ENCODE peak calls at places on chromosomes 13 and 19, in four cellular contexts. N, B, M and S are unnamed samples.

GRCh38 chr19:47274071-47274890 is at the start of gene INAFM1:
- DNase-seq in B (peak), N (peak), M (peak), S (peak)

GRCh38 chr13:111908391-111908790 is 158.6 kb upstream of the SOX1 start:
- DNase-seq in N (peak), M (no peak), B (no peak), S (no peak)

GRCh38 chr13:27797228-27797624 is 4.9 kb downstream of the GSX1 start:
- DNase-seq in M (peak), B (peak), N (peak), S (peak)

GRCh38 chr13:44790289-44790688 is 199.0 kb downstream of the NUFIP1 start:
- DNase-seq in N (peak), M (no peak), B (peak), S (no peak)

GRCh38 chr19:18421371-18421959 is 2.3 kb downstream of the SSBP4 start:
- DNase-seq in B (no peak), M (no peak), N (no peak), S (no peak)

GRCh38 chr13:113728571-113729054 is 30.4 kb upstream of the TMEM255B start:
- DNase-seq in M (no peak), B (no peak), N (no peak), S (no peak)

GRCh38 chr19:43518051-43518450 is 8.9 kb downstream of the ETHE1 start:
- DNase-seq in M (no peak), B (no peak), N (no peak), S (no peak)

GRCh38 chr13:37701972-37702371 is 103.4 kb upstream of the POSTN start:
- DNase-seq in B (no peak), N (no peak), M (peak), S (peak)

GRCh38 chr13:48782429-48782840 is 128.7 kb downstream of the CYSLTR2 start:
- DNase-seq in N (no peak), B (no peak), M (peak), S (no peak)

GRCh38 chr13:112776354-112776753 is 86.5 kb downstream of the ATP11A start:
- DNase-seq in N (no peak), M (no peak), B (no peak), S (no peak)

GRCh38 chr19:418761-419632 is 10.1 kb upstream of the C2CD4C start:
- DNase-seq in N (no peak), M (no peak), B (no peak), S (no peak)

GRCh38 chr13:53206455-53206854 is 177.8 kb downstream of the OLFM4 start:
- DNase-seq in B (peak), N (no peak), M (peak), S (no peak)

GRCh38 chr13:90867336-90867683 is 480.2 kb upstream of the MIR17HG start:
- DNase-seq in B (peak), N (peak), M (peak), S (peak)

GRCh38 chr19:16886305-16886880 is 2.4 kb upstream of the F2RL3 start:
- DNase-seq in M (peak), N (no peak), B (no peak), S (peak)

GRCh38 chr13:38686635-38687245 is at the start of gene FREM2:
- DNase-seq in M (peak), N (peak), B (peak), S (peak)

GRCh38 chr13:29509999-29510586 is 85.4 kb downstream of the SLC7A1 start:
- DNase-seq in N (no peak), B (no peak), M (no peak), S (no peak)

GRCh38 chr19:11227201-11227886 is 12.1 kb upstream of the ANGPTL8 start:
- DNase-seq in M (peak), N (peak), B (peak), S (no peak)
- TF ChIP-seq CTCF in M (peak), N (peak), B (peak), S (no peak)

DNA sequence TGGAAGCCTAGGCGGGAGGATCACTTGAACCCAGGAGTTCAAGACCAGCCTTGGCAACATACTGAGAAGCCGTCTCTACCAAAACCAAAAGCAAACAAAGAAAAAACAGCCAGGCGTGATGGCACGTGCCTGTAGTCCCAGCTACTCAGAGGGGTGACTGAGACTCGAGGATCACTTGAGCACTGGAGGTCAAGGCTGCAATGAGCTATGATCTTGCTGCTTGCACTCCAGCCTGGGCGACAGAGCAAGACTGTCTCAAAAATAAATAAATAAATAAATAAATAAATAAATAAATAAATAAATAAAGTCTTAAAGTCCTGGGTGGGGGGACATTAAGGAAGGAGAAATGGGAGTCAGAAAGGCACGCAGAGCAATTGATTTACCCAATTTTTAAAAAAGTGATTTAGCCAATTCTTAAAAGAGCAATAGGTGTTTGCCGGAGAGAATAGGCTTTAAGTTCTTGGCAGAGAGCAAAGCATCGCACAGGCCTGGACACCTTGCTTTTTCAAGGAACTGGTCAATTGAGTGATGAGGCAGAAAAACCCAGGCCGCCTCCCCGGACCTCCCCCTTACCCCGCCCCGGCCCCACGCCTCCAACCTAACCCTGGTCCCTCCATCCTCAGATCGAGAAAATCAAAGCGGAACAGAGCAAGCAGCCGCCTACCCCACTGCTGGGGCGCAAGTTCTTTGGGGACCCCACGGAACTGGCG is 9.5 kb upstream of the SHKBP1 start:
- DNase-seq in N (no peak), M (no peak), B (peak), S (no peak)
- H2AFZ ChIP-seq in N (no peak), M (no peak), B (peak), S (peak)

DNA sequence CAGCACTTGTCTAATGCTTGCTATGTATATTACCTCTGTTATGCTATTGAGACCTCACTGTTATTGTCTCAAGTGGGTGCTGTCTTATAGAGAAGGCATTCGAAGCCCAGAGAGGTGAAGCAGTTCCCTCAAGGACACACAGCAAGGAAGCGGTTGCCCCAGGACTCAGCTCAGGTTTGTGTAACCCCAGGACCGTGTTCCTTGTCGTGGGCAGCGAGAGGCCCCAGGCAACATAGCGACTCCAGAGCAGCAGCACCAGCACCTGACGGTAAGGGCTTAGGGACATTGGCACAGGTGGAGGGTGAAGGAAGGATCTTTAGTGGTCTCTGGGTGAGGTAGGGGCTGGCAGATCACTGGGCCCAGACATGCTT is 2.4 kb downstream of the KLK15 start:
- DNase-seq in B (no peak), M (no peak), N (no peak), S (no peak)
- H3K4me2 ChIP-seq in B (no peak), M (no peak), N (no peak), S (no peak)

GRCh38 chr13:67023088-67023893 is 206.8 kb downstream of the PCDH9 start:
- DNase-seq in M (peak), B (peak), N (peak), S (peak)
- TF ChIP-seq CTCF in M (no peak), B (no peak), N (no peak), S (no peak)

DNA sequence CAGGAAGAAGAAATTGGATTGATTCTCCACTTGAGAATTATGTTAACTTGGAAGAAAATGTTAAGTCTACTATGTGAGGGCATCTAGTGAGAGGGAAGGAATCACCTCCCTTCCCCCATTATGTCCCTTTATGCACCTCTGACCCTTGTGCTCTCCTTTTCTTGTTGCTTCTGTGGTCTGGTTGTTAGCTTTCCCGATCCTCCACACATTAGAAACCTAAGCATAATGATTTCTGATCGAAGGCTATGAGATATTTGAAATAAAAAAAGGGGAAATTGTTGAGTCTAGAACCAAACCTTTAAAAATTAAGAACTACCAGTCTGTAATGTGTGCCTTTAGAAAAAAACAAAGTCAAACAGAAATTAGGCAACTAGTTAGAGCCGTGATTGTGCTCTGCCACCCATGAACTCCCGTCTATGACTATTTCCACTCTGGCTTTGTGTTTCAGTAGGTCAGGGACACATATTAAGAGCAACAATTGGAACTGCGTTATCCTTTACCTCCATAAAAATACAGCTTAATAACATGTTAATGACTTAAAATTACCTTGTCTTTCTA is 463 bp upstream of the GPC6 start:
- DNase-seq in N (no peak), M (no peak), B (no peak), S (no peak)
- H2AFZ ChIP-seq in N (no peak), M (peak), B (no peak), S (no peak)

GRCh38 chr13:51976890-51977289 is 34.4 kb downstream of the ATP7B start:
- DNase-seq in N (no peak), B (no peak), M (no peak), S (no peak)

GRCh38 chr13:51980918-51981317 is 30.3 kb downstream of the ATP7B start:
- DNase-seq in N (no peak), B (no peak), M (no peak), S (no peak)

GRCh38 chr13:51978836-51979556 is 32.3 kb downstream of the ATP7B start:
- DNase-seq in M (no peak), N (no peak), B (no peak), S (no peak)

GRCh38 chr13:51977606-51978005 is 33.6 kb downstream of the ATP7B start:
- DNase-seq in B (no peak), M (no peak), N (no peak), S (no peak)

GRCh38 chr13:51981355-51981754 is 29.9 kb downstream of the ATP7B start:
- DNase-seq in B (peak), N (no peak), M (no peak), S (no peak)
- H3K4me2 ChIP-seq in B (peak), N (no peak), M (no peak), S (no peak)

DNA sequence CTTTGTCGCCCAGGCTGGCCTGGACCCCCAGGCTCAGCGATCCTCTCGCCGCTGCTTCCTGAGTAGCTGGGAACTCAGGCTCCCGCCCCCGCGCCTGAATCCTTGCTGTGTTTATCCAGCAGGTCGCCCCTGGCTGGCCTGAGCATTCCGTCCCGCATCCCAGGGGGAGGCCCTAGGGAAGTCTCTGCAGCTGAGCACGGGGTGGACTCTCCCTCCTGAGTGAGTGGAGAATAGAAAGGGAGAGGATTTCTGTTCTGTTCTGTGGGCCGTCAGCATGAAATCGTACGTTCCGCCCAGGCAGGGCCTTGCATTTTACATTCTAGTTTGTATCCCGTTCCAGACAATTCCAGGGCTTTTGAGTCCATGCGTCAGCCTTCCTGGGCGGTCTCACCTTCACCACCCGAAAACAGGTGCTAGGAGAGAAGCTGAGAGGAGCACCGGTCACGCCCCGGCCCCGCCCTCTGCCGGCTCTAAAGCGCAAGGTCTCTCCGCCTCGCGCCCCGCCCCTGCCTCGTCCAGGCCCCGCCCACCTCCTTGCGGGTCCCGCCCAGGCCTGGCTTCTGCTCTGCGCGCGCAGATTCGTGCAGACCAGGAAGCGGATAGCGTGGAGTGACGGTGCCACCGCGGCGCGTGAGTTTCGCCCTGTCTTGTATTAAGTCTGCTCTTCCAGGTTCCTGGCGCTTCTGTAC is at the start of gene ZNF761:
- DNase-seq in B (peak), M (peak), N (peak), S (peak)
- TF ChIP-seq CTCF in B (no peak), M (no peak), N (peak), S (peak)

DNA sequence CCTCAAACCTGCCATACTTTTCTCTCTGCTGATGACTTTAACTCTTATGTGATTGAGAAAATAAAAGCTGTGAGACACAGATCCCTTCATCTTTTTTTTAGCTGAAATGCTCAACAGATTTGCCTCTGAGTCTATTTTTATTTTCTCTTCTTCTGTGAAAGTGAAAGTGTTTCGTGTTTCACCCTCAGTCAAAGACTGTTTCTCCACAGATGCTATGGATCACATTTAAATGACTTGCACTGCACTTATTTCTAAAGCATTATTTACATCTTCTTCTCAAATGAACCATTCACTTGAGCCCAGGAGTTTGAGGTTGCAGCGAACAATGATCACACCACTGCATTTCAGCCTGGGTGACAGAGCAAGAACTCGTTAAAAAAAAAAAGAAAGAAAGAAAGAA is 890.1 kb upstream of the PCDH20 start:
- DNase-seq in B (no peak), M (no peak), N (no peak), S (no peak)
- H2AFZ ChIP-seq in B (no peak), M (no peak), N (no peak), S (no peak)